ENCODE peak calls at places on chromosomes 16 and 17, in seven cellular contexts. Z is thoracic aorta, X is uterus, R is OCI-LY7, D is keratinocyte, A is PC-9, G is cardiac fibroblast. W is an unnamed sample.

GRCh38 chr16:69176033-69176780 is 10.8 kb upstream of the SNTB2 start:
- DNase-seq in A (no peak), G (peak; percentile 64), X (no peak), D (no peak), R (no peak), Z (no peak), W (no peak)

GRCh38 chr16:2953706-2954105 is 10.4 kb upstream of the KREMEN2 start:
- DNase-seq in D (no peak), X (no peak), R (peak; percentile 88), A (no peak), G (no peak), Z (no peak), W (no peak)

GRCh38 chr17:52419256-52419655 is 260.7 kb upstream of the CA10 start:
- DNase-seq in G (no peak), X (no peak), D (no peak), Z (no peak), A (no peak), R (no peak), W (peak; percentile 99)

GRCh38 chr17:46002311-46002972 is 3.4 kb downstream of the STH start:
- DNase-seq in X (peak; percentile 68), Z (no peak), G (peak; percentile 68), A (peak; percentile 52), D (no peak), R (peak; percentile 73), W (peak; percentile 23)

GRCh38 chr17:82229686-82230626 is 1.1 kb downstream of the SLC16A3 start:
- DNase-seq in X (no peak), D (no peak), R (no peak), A (no peak), Z (no peak), G (peak; percentile 37), W (no peak)

GRCh38 chr17:40070895-40071719 is 8.3 kb downstream of the THRA start:
- DNase-seq in R (no peak), X (peak; percentile 80), G (no peak), Z (no peak), D (no peak), A (no peak), W (no peak)

GRCh38 chr16:66878067-66878466 is 2.2 kb upstream of the PDP2 start:
- DNase-seq in G (no peak), Z (no peak), D (no peak), R (peak; percentile 73), X (no peak), A (no peak), W (no peak)

GRCh38 chr16:50603206-50604064 is 55.2 kb downstream of the NKD1 start:
- DNase-seq in R (no peak), X (peak; percentile 80), D (no peak), Z (peak; percentile 25), A (no peak), G (peak; percentile 4), W (no peak)

GRCh38 chr16:75152635-75153034 is 4.3 kb downstream of the ZFP1 start:
- DNase-seq in D (no peak), A (no peak), X (no peak), R (no peak), Z (no peak), G (no peak), W (no peak)

GRCh38 chr16:19861069-19861468 is 23.6 kb downstream of the GPRC5B start:
- DNase-seq in A (no peak), X (no peak), G (no peak), D (no peak), R (no peak), Z (no peak), W (no peak)
- H3K4me3 ChIP-seq in A (no peak overlapping the region), X (no peak overlapping the region), G (no peak overlapping the region), D (no peak overlapping the region), R (no peak overlapping the region), Z (no peak overlapping the region), W (no peak overlapping the region)

GRCh38 chr17:38541281-38541680 is 64.5 kb downstream of the SRCIN1 start:
- DNase-seq in X (no peak), A (no peak), G (no peak), R (no peak), Z (no peak), D (no peak), W (no peak)
- TF ChIP-seq CTCF in X (no peak), A (no peak), G (no peak), R (no peak), Z (no peak), D (no peak), W (no peak)

DNA sequence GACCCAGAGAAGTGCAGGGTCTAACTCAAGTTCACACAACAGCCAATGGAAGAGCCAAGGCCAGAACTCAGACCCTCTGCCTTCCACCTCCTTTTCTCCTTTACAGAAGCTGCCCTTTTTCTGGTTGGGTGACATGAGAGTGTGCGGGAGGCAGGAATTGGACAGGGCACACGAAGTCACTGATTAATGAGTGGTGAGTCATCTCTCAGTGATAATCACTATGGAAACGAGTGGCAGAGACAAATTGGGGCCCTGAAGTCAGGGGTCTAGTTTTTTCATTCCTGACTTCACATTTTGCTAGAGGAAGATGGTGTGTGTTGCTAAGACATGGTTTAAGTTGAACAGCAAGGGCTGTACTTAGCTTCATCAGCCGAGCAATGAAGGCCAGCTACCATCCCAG is 312.7 kb upstream of the CCL2 start:
- DNase-seq in G (no peak), Z (no peak), R (no peak), A (no peak), D (no peak), X (no peak), W (no peak)
- H3K4me3 ChIP-seq in G (no peak overlapping the region), Z (no peak overlapping the region), R (no peak overlapping the region), A (no peak overlapping the region), D (no peak overlapping the region), X (no peak overlapping the region), W (no peak overlapping the region)

DNA sequence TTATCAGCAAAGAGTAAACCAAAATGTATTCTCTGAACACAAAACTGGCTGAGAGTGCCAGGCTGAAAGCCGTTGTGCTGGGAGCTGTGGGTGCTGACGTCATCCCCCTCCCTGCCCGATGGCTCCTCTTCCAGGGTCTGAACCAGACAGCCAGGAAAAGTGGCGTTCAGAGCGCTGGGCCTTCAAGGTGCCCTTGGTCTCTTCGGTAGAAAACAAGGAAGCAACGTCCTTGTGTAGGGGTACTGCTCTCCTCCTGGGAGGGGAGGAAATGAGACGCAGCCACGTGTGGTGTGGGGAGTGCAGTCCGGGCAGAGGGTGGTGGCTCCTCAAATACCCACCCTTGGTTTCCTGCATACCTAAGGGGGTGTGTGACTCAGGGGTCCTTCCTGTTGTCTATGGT is 394.7 kb downstream of the SEC14L1 start:
- DNase-seq in R (no peak), Z (no peak), D (no peak), G (no peak), A (no peak), X (no peak), W (no peak)
- TF ChIP-seq CTCF in R (no peak), Z (no peak), D (no peak), G (no peak), A (no peak), X (no peak), W (no peak)

DNA sequence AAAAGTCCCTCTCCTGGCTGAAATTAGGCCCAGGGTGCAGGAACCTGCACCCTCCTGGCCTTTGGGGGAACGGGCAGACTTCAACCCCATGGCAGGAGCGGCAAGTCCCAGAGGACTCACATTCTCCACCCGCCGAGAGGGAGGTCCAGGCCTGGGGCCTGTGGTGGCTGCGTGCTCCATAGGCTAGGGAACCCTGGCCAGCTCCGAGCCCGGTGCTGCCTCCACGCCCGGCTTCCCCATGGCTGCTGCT is 130 bp downstream of the CCDC78 start:
- DNase-seq in D (no peak), Z (no peak), X (no peak), A (peak; percentile 15), R (no peak), G (no peak), W (no peak)
- H3K4me3 ChIP-seq in D (peak overlapping the region; percentile 21), Z (peak overlapping the region; percentile 71), X (no peak overlapping the region), A (no peak overlapping the region), R (peak overlapping the region; percentile 86), G (no peak overlapping the region), W (peak overlapping the region; percentile 55)

W was measured in LNCaP clone FGC.